ENCODE peak calls at places on chromosomes 4 and X, in seven cellular contexts. N is Karpas-422; M is uterus; E is left ventricle myocardium inferior; I is astrocyte of the spinal cord; P is CD8-positive, alpha-beta T cell; T is brain microvascular endothelial cell. O is an unnamed sample.
A peak's percentile ranks its signal among the peaks of the same experiment; 100 is the strongest.

GRCh38 chr4:71187399-71188196 is 151.2 kb upstream of the SLC4A4 start:
- DNase-seq in M (no peak), I (peak; percentile 62), N (no peak), E (peak; percentile 23), T (no peak), P (no peak), O (no peak)

GRCh38 chr4:169791527-169792156 is 33.9 kb upstream of the HPF1 start:
- DNase-seq in N (no peak), P (no peak), T (peak; percentile 75), E (no peak), M (peak; percentile 22), I (peak; percentile 73), O (peak; percentile 65)

GRCh38 chr4:95409127-95409526 is 139.6 kb downstream of the UNC5C start:
- DNase-seq in I (peak; percentile 31), E (no peak), P (no peak), M (no peak), N (no peak), T (peak; percentile 4), O (peak; percentile 8)

GRCh38 chrX:72060196-72060974 is 71.3 kb downstream of the RTL5 start:
- DNase-seq in N (peak; percentile 65), E (no peak), M (no peak), T (no peak), I (no peak), P (no peak), O (peak; percentile 32)

GRCh38 chr4:73904491-73904890 is 35.3 kb downstream of the CXCL1 start:
- DNase-seq in M (no peak), T (no peak), I (no peak), E (peak; percentile 15), P (no peak), N (no peak), O (peak; percentile 96)

GRCh38 chr4:58936436-58936835 is 1826.3 kb upstream of the IGFBP7 start:
- DNase-seq in M (no peak), P (no peak), T (no peak), E (no peak), N (no peak), I (no peak), O (no peak)

GRCh38 chr4:40246938-40247337 is 50.1 kb downstream of the RHOH start:
- DNase-seq in M (no peak), E (no peak), I (no peak), T (no peak), P (no peak), N (no peak), O (no peak)

GRCh38 chr4:138953962-138954371 is 61.6 kb upstream of the NOCT start:
- DNase-seq in T (peak; percentile 88), P (no peak), I (peak; percentile 96), M (peak; percentile 24), E (no peak), N (no peak), O (peak; percentile 93)

GRCh38 chrX:11472879-11473278 is 179.7 kb downstream of the AMELX start:
- DNase-seq in P (no peak), T (no peak), M (no peak), N (no peak), E (no peak), I (peak; percentile 5), O (peak; percentile 25)

GRCh38 chrX:37912797-37913196 is 65.4 kb upstream of the DYNLT3 start:
- DNase-seq in M (no peak), P (no peak), T (no peak), N (no peak), I (no peak), E (no peak), O (no peak)

GRCh38 chr4:95319169-95319568 is 229.6 kb downstream of the UNC5C start:
- DNase-seq in T (no peak), I (no peak), N (no peak), M (no peak), E (no peak), P (no peak), O (no peak)

GRCh38 chrX:154529206-154529612 is 13.2 kb upstream of the FAM3A start:
- DNase-seq in I (no peak), T (no peak), M (no peak), E (no peak), N (no peak), P (no peak), O (peak; percentile 34)

GRCh38 chrX:38117485-38117884 is 103.2 kb downstream of the SRPX start:
- DNase-seq in E (no peak), T (no peak), P (no peak), I (peak; percentile 57), N (no peak), M (no peak), O (peak; percentile 65)

GRCh38 chrX:16828126-16828908 is 41.8 kb downstream of the RBBP7 start:
- DNase-seq in P (no peak), N (no peak), T (peak; percentile 93), E (no peak), M (peak; percentile 38), I (peak; percentile 88), O (peak; percentile 95)

DNA sequence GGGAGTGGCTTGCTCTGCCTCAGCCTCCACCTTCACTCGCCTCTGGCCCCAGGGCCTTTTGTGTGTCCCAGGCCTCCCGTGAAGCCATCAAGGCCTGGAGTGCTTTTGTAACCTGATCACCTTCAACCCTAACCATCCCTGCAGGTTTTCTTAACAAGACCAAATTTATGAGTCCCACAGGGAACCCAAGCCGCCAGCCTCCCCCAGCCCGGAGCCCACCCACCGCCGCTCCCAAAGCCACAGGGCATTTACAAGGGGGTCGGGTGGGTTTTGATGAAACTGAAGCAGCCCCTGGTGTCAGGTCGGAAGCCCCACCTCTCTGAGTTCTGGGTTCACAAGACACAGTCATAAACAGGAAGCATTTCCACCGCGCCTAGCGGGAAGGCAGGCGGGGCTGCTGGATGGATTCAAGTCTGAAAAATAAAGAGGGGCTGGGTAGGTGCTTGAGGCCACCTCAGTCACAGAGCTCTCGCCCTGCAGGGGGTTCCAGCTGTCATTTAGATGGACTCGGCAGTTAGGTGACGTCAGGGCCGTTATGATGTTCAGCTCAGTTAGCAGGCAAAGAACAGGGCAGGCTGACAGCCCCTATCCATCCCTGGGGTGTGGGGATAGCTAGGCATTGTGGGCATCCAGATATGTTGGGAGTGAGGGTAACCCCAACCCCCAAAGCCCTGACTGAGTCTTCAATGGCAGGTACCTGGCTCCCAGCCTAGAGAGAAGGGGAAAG is 128.5 kb downstream of the BCOR start:
- DNase-seq in T (no peak), I (no peak), N (no peak), E (no peak), P (peak; percentile 14), M (no peak), O (no peak)
- H3K4me3 ChIP-seq in T (no peak overlapping the region), I (no peak overlapping the region), N (no peak overlapping the region), E (no peak overlapping the region), P (peak overlapping the region; percentile 30), M (no peak overlapping the region), O (no peak overlapping the region)

DNA sequence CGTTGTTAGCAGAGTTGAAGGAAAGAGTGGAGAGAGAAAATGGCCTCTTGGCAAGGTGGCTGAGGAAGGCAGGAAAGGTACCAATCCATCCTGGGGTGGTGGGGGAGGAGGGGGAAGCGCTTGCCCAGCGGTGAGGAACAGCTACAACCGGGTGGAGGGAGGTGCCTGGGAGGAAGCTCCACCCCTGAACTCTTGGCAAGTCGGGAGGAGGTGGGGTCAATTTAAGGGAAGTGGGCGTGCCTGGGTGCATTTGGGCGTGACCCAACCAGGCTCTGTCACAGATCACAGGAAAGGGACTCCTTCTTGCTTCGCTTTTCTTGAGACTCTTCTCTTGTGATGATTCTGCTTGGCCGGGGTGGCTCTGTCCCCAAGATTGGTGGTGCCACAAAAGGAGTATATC is 41.7 kb downstream of the BCORL1 start:
- DNase-seq in M (peak; percentile 66), T (peak; percentile 18), E (peak; percentile 78), P (peak; percentile 68), N (peak; percentile 94), I (peak; percentile 25), O (peak; percentile 70)
- H3K4me3 ChIP-seq in M (no peak overlapping the region), T (no peak overlapping the region), E (no peak overlapping the region), P (no peak overlapping the region), N (no peak overlapping the region), I (no peak overlapping the region), O (no peak overlapping the region)

GRCh38 chr4:2269206-2269531 is 7.3 kb upstream of the MXD4 start:
- DNase-seq in E (no peak), M (no peak), P (no peak), N (no peak), T (no peak), I (no peak), O (no peak)
- H3K4me3 ChIP-seq in E (no peak overlapping the region), M (no peak overlapping the region), P (no peak overlapping the region), N (no peak overlapping the region), T (no peak overlapping the region), I (no peak overlapping the region), O (no peak overlapping the region)

DNA sequence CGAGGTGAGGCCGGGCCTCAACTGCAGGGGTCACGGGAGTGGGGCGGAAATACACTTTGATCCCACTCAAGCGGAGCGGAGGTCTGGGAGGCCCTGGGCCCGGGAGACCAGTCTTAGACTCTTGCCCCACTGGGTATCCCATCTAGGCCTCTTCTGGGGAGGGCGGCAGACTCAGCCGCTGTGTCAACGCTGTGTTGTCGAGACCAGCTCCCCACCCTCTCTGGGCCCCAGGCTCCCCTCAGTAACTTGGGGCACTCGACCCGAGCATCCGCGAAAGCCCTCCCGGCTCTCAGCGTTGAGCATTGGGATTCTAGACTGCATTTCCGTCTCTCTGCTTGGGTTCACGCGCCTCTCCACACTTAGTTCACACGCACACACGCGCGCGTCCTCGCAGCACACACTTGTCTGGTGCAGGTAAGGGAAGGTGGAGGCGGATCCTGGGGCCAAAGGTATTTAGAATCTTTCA is 1.7 kb downstream of the NKX3-2 start:
- DNase-seq in I (no peak), P (no peak), E (no peak), N (no peak), M (no peak), T (no peak), O (no peak)
- H3K4me3 ChIP-seq in I (no peak overlapping the region), P (no peak overlapping the region), E (peak overlapping the region; percentile 52), N (no peak overlapping the region), M (no peak overlapping the region), T (no peak overlapping the region), O (no peak overlapping the region)

DNA sequence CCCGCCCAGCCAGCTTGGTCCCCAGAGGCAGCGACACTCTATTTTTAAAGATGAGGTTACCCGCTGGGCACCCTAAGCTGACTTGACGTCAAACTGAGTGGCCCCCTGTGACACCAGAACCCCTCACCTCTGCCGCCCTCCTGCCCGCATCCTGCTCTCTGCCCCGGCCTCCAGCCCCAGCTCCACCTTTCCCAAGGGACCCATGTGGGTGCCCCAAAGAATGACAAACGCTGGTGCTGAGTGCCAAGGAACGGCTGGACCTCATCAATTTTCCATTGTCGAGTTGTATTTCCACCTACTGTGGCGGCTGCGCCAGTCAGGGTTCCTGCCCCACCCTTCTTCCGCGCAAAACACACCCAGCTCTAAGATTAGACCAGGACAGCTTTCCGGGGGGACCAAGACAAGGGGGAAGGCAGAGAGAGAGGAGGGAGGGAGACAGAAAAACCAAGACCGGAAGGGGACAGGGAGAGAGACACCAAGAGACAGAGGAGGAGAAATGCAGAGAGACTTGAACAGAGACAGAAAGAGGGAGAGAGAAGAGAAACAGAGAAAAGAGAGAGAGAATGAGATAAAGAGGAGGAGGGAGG is 2.0 kb downstream of the PRKX start:
- DNase-seq in T (no peak), I (no peak), M (no peak), E (peak; percentile 20), P (no peak), N (peak; percentile 67), O (no peak)
- H3K4me3 ChIP-seq in T (peak overlapping the region; percentile 64), I (peak overlapping the region; percentile 64), M (peak overlapping the region; percentile 55), E (peak overlapping the region; percentile 74), P (peak overlapping the region; percentile 53), N (peak overlapping the region; percentile 78), O (peak overlapping the region; percentile 61)

O was measured in fibroblast of pulmonary artery.